ENCODE peak calls at places on chromosomes 13 and 19, in eight cellular contexts. One of them, this sample, is unnamed.

GRCh38 chr19:6677924-6678689 is 8.1 kb upstream of the TNFSF14 start:
- DNase-seq in HTR-8/SVneo: no peak
- DNase-seq in pons: no peak
- DNase-seq in activated T-cell treated with anti-CD3 and anti-CD28 coated beads for 1 hour: no peak
- DNase-seq in stimulated activated CD8-positive, alpha-beta memory T cell treated with anti-CD3 and anti-CD28 coated beads, Interleukin-7, amount 100 ng/mL, for 1 hour: no peak
- DNase-seq in HS-5: no peak
- DNase-seq in GM03348: peak
- DNase-seq in naive thymus-derived CD4-positive, alpha-beta T cell: peak
- DNase-seq in this sample: peak

GRCh38 chr19:29665826-29666633 is 769 bp downstream of the PLEKHF1 start:
- DNase-seq in activated T-cell treated with anti-CD3 and anti-CD28 coated beads for 1 hour: no peak
- DNase-seq in HS-5: no peak
- DNase-seq in HTR-8/SVneo: no peak
- DNase-seq in pons: no peak
- DNase-seq in naive thymus-derived CD4-positive, alpha-beta T cell: no peak
- DNase-seq in GM03348: peak
- DNase-seq in stimulated activated CD8-positive, alpha-beta memory T cell treated with anti-CD3 and anti-CD28 coated beads, Interleukin-7, amount 100 ng/mL, for 1 hour: no peak
- DNase-seq in this sample: peak

GRCh38 chr19:54521860-54522513 is 19.4 kb downstream of the LAIR2 start:
- DNase-seq in HS-5: no peak
- DNase-seq in stimulated activated CD8-positive, alpha-beta memory T cell treated with anti-CD3 and anti-CD28 coated beads, Interleukin-7, amount 100 ng/mL, for 1 hour: no peak
- DNase-seq in HTR-8/SVneo: no peak
- DNase-seq in GM03348: no peak
- DNase-seq in pons: no peak
- DNase-seq in naive thymus-derived CD4-positive, alpha-beta T cell: no peak
- DNase-seq in activated T-cell treated with anti-CD3 and anti-CD28 coated beads for 1 hour: no peak
- DNase-seq in this sample: no peak

GRCh38 chr19:46958542-46958941 is 61.1 kb upstream of the NPAS1 start:
- DNase-seq in pons: no peak
- DNase-seq in activated T-cell treated with anti-CD3 and anti-CD28 coated beads for 1 hour: no peak
- DNase-seq in HTR-8/SVneo: no peak
- DNase-seq in naive thymus-derived CD4-positive, alpha-beta T cell: no peak
- DNase-seq in stimulated activated CD8-positive, alpha-beta memory T cell treated with anti-CD3 and anti-CD28 coated beads, Interleukin-7, amount 100 ng/mL, for 1 hour: no peak
- DNase-seq in HS-5: peak
- DNase-seq in GM03348: peak
- DNase-seq in this sample: no peak

GRCh38 chr13:77896977-77897376 is 21.7 kb downstream of the EDNRB start:
- DNase-seq in HS-5: no peak
- DNase-seq in naive thymus-derived CD4-positive, alpha-beta T cell: no peak
- DNase-seq in activated T-cell treated with anti-CD3 and anti-CD28 coated beads for 1 hour: no peak
- DNase-seq in GM03348: no peak
- DNase-seq in pons: no peak
- DNase-seq in stimulated activated CD8-positive, alpha-beta memory T cell treated with anti-CD3 and anti-CD28 coated beads, Interleukin-7, amount 100 ng/mL, for 1 hour: no peak
- DNase-seq in HTR-8/SVneo: no peak
- DNase-seq in this sample: no peak

GRCh38 chr19:8682472-8682871 is 16.1 kb downstream of the ACTL9 start:
- DNase-seq in naive thymus-derived CD4-positive, alpha-beta T cell: no peak
- DNase-seq in HTR-8/SVneo: no peak
- DNase-seq in GM03348: no peak
- DNase-seq in pons: no peak
- DNase-seq in activated T-cell treated with anti-CD3 and anti-CD28 coated beads for 1 hour: no peak
- DNase-seq in stimulated activated CD8-positive, alpha-beta memory T cell treated with anti-CD3 and anti-CD28 coated beads, Interleukin-7, amount 100 ng/mL, for 1 hour: no peak
- DNase-seq in HS-5: no peak
- DNase-seq in this sample: no peak

GRCh38 chr13:28624707-28625432 is 34.1 kb upstream of the POMP start:
- DNase-seq in stimulated activated CD8-positive, alpha-beta memory T cell treated with anti-CD3 and anti-CD28 coated beads, Interleukin-7, amount 100 ng/mL, for 1 hour: no peak
- DNase-seq in GM03348: no peak
- DNase-seq in naive thymus-derived CD4-positive, alpha-beta T cell: no peak
- DNase-seq in HS-5: no peak
- DNase-seq in pons: no peak
- DNase-seq in activated T-cell treated with anti-CD3 and anti-CD28 coated beads for 1 hour: no peak
- DNase-seq in HTR-8/SVneo: no peak
- DNase-seq in this sample: no peak

GRCh38 chr19:31349160-31349881 is at the start of gene TSHZ3:
- DNase-seq in HTR-8/SVneo: peak
- DNase-seq in GM03348: peak
- DNase-seq in stimulated activated CD8-positive, alpha-beta memory T cell treated with anti-CD3 and anti-CD28 coated beads, Interleukin-7, amount 100 ng/mL, for 1 hour: no peak
- DNase-seq in activated T-cell treated with anti-CD3 and anti-CD28 coated beads for 1 hour: no peak
- DNase-seq in naive thymus-derived CD4-positive, alpha-beta T cell: no peak
- DNase-seq in pons: peak
- DNase-seq in HS-5: no peak
- DNase-seq in this sample: no peak

GRCh38 chr19:10339380-10339960 is at the start of gene ICAM3:
- DNase-seq in HS-5: no peak
- DNase-seq in activated T-cell treated with anti-CD3 and anti-CD28 coated beads for 1 hour: peak
- DNase-seq in naive thymus-derived CD4-positive, alpha-beta T cell: peak
- DNase-seq in pons: no peak
- DNase-seq in stimulated activated CD8-positive, alpha-beta memory T cell treated with anti-CD3 and anti-CD28 coated beads, Interleukin-7, amount 100 ng/mL, for 1 hour: peak
- DNase-seq in HTR-8/SVneo: no peak
- DNase-seq in GM03348: no peak
- DNase-seq in this sample: no peak

GRCh38 chr13:84609716-84610115 is 727.4 kb upstream of the SLITRK1 start:
- DNase-seq in pons: no peak
- DNase-seq in activated T-cell treated with anti-CD3 and anti-CD28 coated beads for 1 hour: no peak
- DNase-seq in stimulated activated CD8-positive, alpha-beta memory T cell treated with anti-CD3 and anti-CD28 coated beads, Interleukin-7, amount 100 ng/mL, for 1 hour: no peak
- DNase-seq in GM03348: peak
- DNase-seq in HS-5: peak
- DNase-seq in naive thymus-derived CD4-positive, alpha-beta T cell: no peak
- DNase-seq in HTR-8/SVneo: no peak
- DNase-seq in this sample: no peak

This sample was measured in H1.